ENCODE peak calls at places on chromosome 21, in five cellular contexts. X, K, B, S and J are unnamed samples.

GRCh38 chr21:45901061-45901690 is 80.4 kb upstream of the COL6A1 start:
- DNase-seq in B (no peak), S (no peak), X (no peak), K (no peak), J (no peak)

GRCh38 chr21:39483917-39484316 is 32.1 kb downstream of the SH3BGR start:
- DNase-seq in K (no peak), S (no peak), B (no peak), X (no peak), J (no peak)

GRCh38 chr21:44421901-44422840 is 33.1 kb upstream of the LRRC3 start:
- DNase-seq in B (no peak), K (no peak), S (no peak), X (no peak), J (no peak)

GRCh38 chr21:46639489-46640386 is 4.3 kb downstream of the PRMT2 start:
- DNase-seq in X (no peak), K (no peak), S (no peak), B (no peak), J (no peak)

GRCh38 chr21:14452842-14453241 is 69.9 kb upstream of the HSPA13 start:
- DNase-seq in S (no peak), X (no peak), B (no peak), K (no peak), J (no peak)

GRCh38 chr21:38839683-38840286 is 34.1 kb downstream of the ETS2 start:
- DNase-seq in X (no peak), B (peak), K (no peak), S (no peak), J (peak)

GRCh38 chr21:21345296-21345695 is 347.1 kb downstream of the NCAM2 start:
- DNase-seq in X (no peak), B (no peak), S (no peak), K (no peak), J (no peak)

GRCh38 chr21:28734522-28735175 is 258.0 kb downstream of the LTN1 start:
- DNase-seq in S (no peak), B (no peak), K (no peak), X (no peak), J (no peak)

GRCh38 chr21:35336534-35336933 is 287.4 kb upstream of the RUNX1 start:
- DNase-seq in K (no peak), S (no peak), X (no peak), B (no peak), J (no peak)

GRCh38 chr21:34871026-34871908 is 177.8 kb downstream of the RUNX1 start:
- DNase-seq in X (no peak), S (no peak), B (no peak), K (no peak), J (no peak)

GRCh38 chr21:33157303-33157702 is 72.4 kb upstream of the IFNAR2 start:
- DNase-seq in K (no peak), X (no peak), S (no peak), B (no peak), J (no peak)

GRCh38 chr21:40185208-40185607 is 318.0 kb downstream of the PCP4 start:
- DNase-seq in X (no peak), B (no peak), S (no peak), K (no peak), J (no peak)

GRCh38 chr21:46244602-46245001 is 16.0 kb upstream of the LSS start:
- DNase-seq in B (no peak), X (no peak), K (no peak), S (no peak), J (no peak)

GRCh38 chr21:38766987-38767722 is 38.6 kb upstream of the ETS2 start:
- DNase-seq in K (peak), B (no peak), S (peak), X (peak), J (no peak)

GRCh38 chr21:23016617-23017016 is 2018.4 kb downstream of the NCAM2 start:
- DNase-seq in X (no peak), K (no peak), B (no peak), S (no peak), J (no peak)

GRCh38 chr21:41993744-41994143 is 16.4 kb downstream of the ZBTB21 start:
- DNase-seq in K (no peak), X (no peak), B (no peak), S (no peak), J (no peak)

GRCh38 chr21:41361786-41362604 is at the start of gene MX2:
- DNase-seq in B (no peak), S (peak), K (peak), X (peak), J (no peak)